ENCODE peak calls at places on chromosomes 6 and 20, in eight cellular contexts. F is Right ventricle myocardium superior, M is SW 1271, N is iPS DF 19.7, L is A673, R is amniotic epithelial cell, W is body of pancreas, K is iPS-NIHi11. U is an unnamed sample.

GRCh38 chr6:36246511-36247268 is 23.2 kb upstream of the PNPLA1 start:
- DNase-seq in K (no peak), N (no peak), L (no peak), R (peak), W (no peak), F (no peak), M (no peak), U (no peak)

GRCh38 chr20:47276856-47277541 is 79.5 kb downstream of the ZMYND8 start:
- DNase-seq in K (no peak), W (peak), M (no peak), F (peak), N (no peak), R (peak), L (no peak), U (no peak)

GRCh38 chr6:158029668-158030230 is 48.1 kb downstream of the SYNJ2 start:
- DNase-seq in W (no peak), L (no peak), M (no peak), K (no peak), R (no peak), N (no peak), F (peak), U (no peak)

GRCh38 chr6:134689177-134689576 is 260.7 kb downstream of the ALDH8A1 start:
- DNase-seq in N (no peak), K (no peak), M (no peak), L (no peak), W (no peak), R (no peak), F (no peak), U (no peak)

GRCh38 chr6:41894366-41895299 is 542 bp downstream of the USP49 start:
- DNase-seq in F (no peak), L (peak), M (no peak), W (no peak), K (no peak), R (no peak), N (no peak), U (peak)

GRCh38 chr6:219641-220198 is 72.6 kb upstream of the DUSP22 start:
- DNase-seq in F (peak), R (no peak), W (peak), M (no peak), K (peak), L (peak), N (no peak), U (no peak)

GRCh38 chr20:44187054-44187762 is at the start of gene JPH2:
- DNase-seq in W (peak), N (no peak), L (no peak), R (peak), M (peak), K (peak), F (peak), U (no peak)

GRCh38 chr6:146909886-146910285 is 294.3 kb upstream of the STXBP5 start:
- DNase-seq in M (no peak), N (no peak), W (no peak), K (no peak), F (no peak), L (no peak), R (no peak), U (no peak)

GRCh38 chr20:57469418-57470211 is 55.3 kb downstream of the CTCFL start:
- DNase-seq in F (peak), L (no peak), K (peak), M (no peak), R (no peak), N (no peak), W (no peak), U (no peak)

GRCh38 chr6:29082457-29082856 is 4.7 kb downstream of the OR2B3 start:
- DNase-seq in N (no peak), K (no peak), F (no peak), M (no peak), L (no peak), R (no peak), W (no peak), U (no peak)

GRCh38 chr6:14372738-14373484 is 255.3 kb downstream of the CD83 start:
- DNase-seq in M (no peak), W (no peak), N (no peak), L (peak), F (no peak), K (no peak), R (no peak), U (no peak)

GRCh38 chr20:33137195-33137594 is 30.8 kb upstream of the BPIFA2 start:
- DNase-seq in W (no peak), M (no peak), L (no peak), K (no peak), F (no peak), N (no peak), R (no peak), U (no peak)

GRCh38 chr6:140566706-140567330 is 1192.4 kb upstream of the CITED2 start:
- DNase-seq in M (no peak), N (no peak), L (peak), K (no peak), F (no peak), R (peak), W (no peak), U (no peak)

GRCh38 chr20:17806739-17807441 is 107.1 kb downstream of the BANF2 start:
- DNase-seq in L (no peak), N (no peak), K (peak), M (no peak), R (peak), F (peak), W (peak), U (no peak)

U was measured in D341Med.